ENCODE peak calls at places on chromosomes 12 and 14, in ten cellular contexts. Q is sigmoid colon, B is lung, Y is tibial nerve, I is stomach, R is breast epithelium, F is IMR-90, G is NT2/D1, M is aorta, Z is ovary. H is an unnamed sample. For H3K4me1 and H3K36me3, the result is how much of the 10 kb centered on the place peaks cover.

GRCh38 chr12:27101290-27101689 is 18.9 kb upstream of the C12orf71 start:
- DNase-seq in Z (no peak), G (no peak), M (no peak), F (peak), B (no peak), I (no peak), Y (no peak), Q (no peak), R (no peak), H (no peak)

GRCh38 chr14:67622675-67623074 is 3.0 kb downstream of the ARG2 start:
- DNase-seq in B (no peak), F (peak), M (peak), R (no peak), G (no peak), Q (peak), Y (no peak), I (no peak), Z (no peak), H (no peak)

GRCh38 chr12:43147893-43148292 is 404.1 kb downstream of the ADAMTS20 start:
- DNase-seq in Z (no peak), Y (no peak), Q (no peak), I (no peak), B (no peak), R (no peak), F (peak), G (no peak), M (no peak), H (no peak)

GRCh38 chr14:68882235-68882634 is 89.4 kb upstream of the ZFP36L1 start:
- DNase-seq in M (no peak), Q (no peak), Z (no peak), F (no peak), Y (no peak), G (no peak), I (no peak), R (no peak), B (no peak), H (no peak)

GRCh38 chr12:32457251-32458025 is 58.1 kb downstream of the FGD4 start:
- DNase-seq in Z (no peak), I (no peak), Q (no peak), B (no peak), G (no peak), M (no peak), F (peak), Y (no peak), R (no peak), H (no peak)

GRCh38 chr14:106821119-106821518 is 1294.7 kb downstream of the TMEM121 start:
- DNase-seq in Y (no peak), Z (no peak), B (no peak), G (no peak), M (no peak), Q (no peak), R (no peak), I (no peak), F (no peak), H (no peak)

GRCh38 chr14:60651936-60652673 is 2.8 kb upstream of the SIX1 start:
- DNase-seq in R (no peak), F (peak), G (no peak), B (no peak), Q (no peak), M (no peak), I (no peak), Z (no peak), Y (no peak), H (no peak)

GRCh38 chr14:100278702-100279101 is 27.5 kb downstream of the SLC25A29 start:
- DNase-seq in G (no peak), Y (no peak), Q (no peak), Z (no peak), I (no peak), B (peak), R (no peak), F (peak), M (no peak), H (no peak)

GRCh38 chr14:48616941-48617340 is 941.5 kb upstream of the MDGA2 start:
- DNase-seq in R (no peak), I (no peak), M (no peak), G (no peak), B (no peak), Y (no peak), Z (no peak), F (no peak), Q (no peak), H (no peak)

GRCh38 chr12:5201554-5202243 is 158.0 kb downstream of the KCNA5 start:
- DNase-seq in G (peak), M (no peak), I (no peak), Z (no peak), F (peak), Y (no peak), B (no peak), R (no peak), Q (no peak), H (no peak)

GRCh38 chr14:99573436-99574098 is 30.4 kb downstream of the CCDC85C start:
- DNase-seq in Q (no peak), G (no peak), Z (no peak), R (no peak), M (no peak), B (no peak), F (no peak), I (no peak), Y (no peak), H (no peak)

GRCh38 chr12:6211421-6211869 is 11.2 kb downstream of the CD9 start:
- DNase-seq in Y (no peak), M (peak), Z (no peak), I (no peak), F (peak), R (no peak), Q (peak), G (no peak), B (no peak), H (no peak)

GRCh38 chr14:73782623-73783022 is 68.4 kb upstream of the PNMA1 start:
- DNase-seq in I (no peak), Q (no peak), Z (no peak), F (no peak), B (no peak), R (no peak), M (no peak), G (no peak), Y (no peak), H (no peak)

GRCh38 chr14:103091041-103091882 is 3.3 kb upstream of the EXOC3L4 start:
- DNase-seq in Z (peak), B (peak), R (no peak), I (peak), Y (no peak), Q (no peak), M (no peak), G (no peak), F (peak), H (no peak)

GRCh38 chr14:85058170-85058569 is 471.8 kb upstream of the FLRT2 start:
- DNase-seq in Z (no peak), F (peak), I (no peak), G (no peak), R (no peak), Q (no peak), B (no peak), M (no peak), Y (no peak), H (no peak)

GRCh38 chr14:56580317-56580711 is 716 bp downstream of the TMEM260 start:
- DNase-seq in B (no peak), Y (no peak), I (no peak), R (no peak), G (no peak), Z (no peak), Q (no peak), M (no peak), F (no peak), H (no peak)

GRCh38 chr14:90518941-90519256 is 122.1 kb downstream of the CALM1 start:
- DNase-seq in R (no peak), Q (no peak), I (peak), M (no peak), B (no peak), Y (no peak), F (peak), Z (no peak), G (no peak), H (no peak)

GRCh38 chr12:23556661-23557060 is 392.8 kb downstream of the SOX5 start:
- DNase-seq in Y (no peak), G (no peak), Q (no peak), I (no peak), B (no peak), F (no peak), Z (no peak), R (no peak), M (no peak), H (no peak)

GRCh38 chr12:124458992-124459851 is 108.2 kb downstream of the NCOR2 start:
- DNase-seq in M (peak), G (no peak), Q (no peak), Z (peak), B (no peak), I (no peak), Y (no peak), R (no peak), F (no peak), H (no peak)
- H3K4me1 ChIP-seq in M (under half), G (under half), Q (half or more), Z (under half), B (under half), I (half or more), Y (half or more), R (under half), F (under half), H (half or more)

GRCh38 chr12:46801293-46801692 is 24.5 kb downstream of the SLC38A4 start:
- DNase-seq in R (no peak), M (no peak), Q (no peak), F (no peak), I (no peak), Z (no peak), G (no peak), Y (no peak), B (no peak), H (no peak)
- H3K36me3 ChIP-seq in R (under half), M (under half), Q (under half), F (under half), I (under half), Z (under half), G (under half), Y (under half), B (under half), H (under half)

GRCh38 chr12:56718167-56718566 is 6.9 kb downstream of the NACA start:
- DNase-seq in F (no peak), Y (no peak), G (no peak), Q (no peak), M (no peak), I (no peak), B (no peak), Z (no peak), R (no peak), H (no peak)

GRCh38 chr12:56716933-56717880 is 7.9 kb downstream of the NACA start:
- DNase-seq in I (no peak), Z (no peak), R (no peak), Q (no peak), B (no peak), G (no peak), Y (no peak), F (no peak), M (no peak), H (no peak)

GRCh38 chr12:56719056-56719455 is 6.0 kb downstream of the NACA start:
- DNase-seq in Y (no peak), F (no peak), G (no peak), R (no peak), Z (no peak), I (no peak), B (no peak), M (no peak), Q (no peak), H (no peak)

GRCh38 chr12:56716458-56716857 is 8.6 kb downstream of the NACA start:
- DNase-seq in B (no peak), Q (no peak), I (no peak), M (no peak), Z (no peak), F (no peak), G (no peak), Y (no peak), R (no peak), H (no peak)

GRCh38 chr12:56718636-56719035 is 6.5 kb downstream of the NACA start:
- DNase-seq in G (no peak), Q (no peak), Y (no peak), I (no peak), F (no peak), R (no peak), B (no peak), M (no peak), Z (no peak), H (no peak)
- H3K4me1 ChIP-seq in G (under half), Q (half or more), Y (half or more), I (half or more), F (under half), R (under half), B (under half), M (under half), Z (under half), H (half or more)

GRCh38 chr12:48776956-48777355 is 11.9 kb downstream of the ADCY6 start:
- DNase-seq in R (no peak), Q (no peak), Y (no peak), I (no peak), Z (no peak), B (no peak), F (no peak), G (no peak), M (no peak), H (no peak)
- H3K36me3 ChIP-seq in R (under half), Q (under half), Y (under half), I (half or more), Z (under half), B (under half), F (half or more), G (half or more), M (under half), H (under half)

GRCh38 chr12:81329088-81329487 is 251.2 kb downstream of the ACSS3 start:
- DNase-seq in F (peak), Z (no peak), M (no peak), B (no peak), Q (no peak), I (no peak), R (no peak), Y (no peak), G (peak), H (no peak)

GRCh38 chr12:81330480-81330879 is 252.6 kb downstream of the ACSS3 start:
- DNase-seq in Z (no peak), I (no peak), R (no peak), G (no peak), B (no peak), F (no peak), Q (no peak), Y (no peak), M (no peak), H (no peak)

GRCh38 chr12:81332054-81332453 is 254.2 kb downstream of the ACSS3 start:
- DNase-seq in G (no peak), Q (no peak), Z (no peak), F (no peak), Y (no peak), I (no peak), R (no peak), M (no peak), B (no peak), H (no peak)

GRCh38 chr12:81337891-81338290 is 260.0 kb downstream of the ACSS3 start:
- DNase-seq in I (no peak), Y (no peak), Z (no peak), B (no peak), F (no peak), G (no peak), Q (no peak), M (no peak), R (no peak), H (no peak)

DNA sequence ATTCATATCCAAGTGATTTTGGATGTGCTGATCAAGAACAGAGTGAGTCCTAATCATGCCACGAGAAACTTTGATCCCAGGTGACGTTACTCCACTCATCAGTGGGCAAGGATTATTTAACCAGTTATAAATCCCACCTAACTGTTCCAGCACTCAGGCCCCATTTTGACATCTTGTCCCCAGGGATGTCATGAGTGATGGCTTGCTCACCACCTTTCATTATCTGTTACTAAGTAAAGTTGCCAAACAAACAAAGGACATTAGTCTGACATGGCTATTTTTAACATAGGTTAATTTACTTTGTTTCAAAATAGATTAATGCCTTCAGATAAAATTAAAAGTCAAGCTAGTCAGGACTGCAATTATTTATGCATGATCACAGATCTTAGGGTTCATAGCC is 255.9 kb downstream of the ACSS3 start:
- DNase-seq in B (no peak), I (no peak), G (no peak), F (no peak), Q (no peak), Y (no peak), M (no peak), R (no peak), Z (no peak), H (no peak)
- H3K4me1 ChIP-seq in B (under half), I (under half), G (under half), F (under half), Q (under half), Y (under half), M (under half), R (under half), Z (under half), H (under half)

GRCh38 chr12:57632898-57633825 is at the start of gene B4GALNT1:
- DNase-seq in M (no peak), Z (peak), B (peak), G (peak), Y (no peak), I (peak), R (peak), F (peak), Q (peak), H (no peak)

GRCh38 chr12:57629897-57630471 is 3.0 kb downstream of the B4GALNT1 start:
- DNase-seq in M (no peak), F (no peak), Y (no peak), Z (no peak), I (no peak), Q (peak), B (no peak), G (no peak), R (peak), H (no peak)

GRCh38 chr12:57630891-57631433 is 2.0 kb downstream of the B4GALNT1 start:
- DNase-seq in B (no peak), M (no peak), I (no peak), Z (no peak), F (no peak), G (no peak), Q (peak), R (peak), Y (no peak), H (no peak)

GRCh38 chr12:57632369-57632897 is 568 bp downstream of the B4GALNT1 start:
- DNase-seq in Y (no peak), F (no peak), I (no peak), M (peak), Q (peak), G (no peak), R (peak), B (no peak), Z (peak), H (no peak)

DNA sequence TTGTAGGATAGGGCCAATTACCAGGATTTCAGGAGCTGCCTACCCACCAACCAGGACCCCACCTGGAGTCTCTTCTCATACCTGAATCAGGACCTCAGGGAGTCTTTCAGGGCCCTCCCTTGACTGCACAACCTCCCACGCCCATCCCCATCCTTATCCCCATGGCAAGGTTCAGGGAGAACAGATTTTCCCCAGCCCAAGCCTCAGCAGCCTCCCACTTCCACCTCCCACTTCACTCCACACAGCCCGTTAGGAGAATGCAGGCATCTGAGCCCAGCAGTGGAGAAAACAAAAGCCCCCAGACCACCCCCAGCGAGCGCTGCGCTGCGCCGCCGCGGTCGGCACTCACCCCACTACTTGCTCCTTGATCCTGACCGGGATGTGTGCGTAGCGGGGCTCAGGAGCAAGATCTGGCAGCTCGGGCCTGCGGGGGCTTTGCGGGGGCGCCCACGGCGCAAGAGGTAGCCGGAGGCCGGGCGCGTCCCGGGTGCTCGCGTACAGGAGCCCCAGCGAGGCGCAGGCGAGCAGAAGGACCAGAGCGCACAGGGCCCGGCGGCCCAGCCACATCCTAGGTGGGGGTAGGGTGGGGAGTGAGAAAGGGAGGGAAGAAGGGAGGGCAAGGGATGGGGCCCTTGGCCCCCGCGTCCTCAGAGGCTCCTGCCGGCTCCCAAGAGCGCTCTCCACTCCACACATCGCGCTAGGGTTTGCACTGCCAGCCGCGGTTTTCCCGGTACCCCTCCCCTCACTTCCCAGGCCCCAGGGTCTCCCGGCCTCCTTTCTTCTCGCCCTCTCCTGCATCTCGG is 1.2 kb downstream of the B4GALNT1 start:
- DNase-seq in R (peak), B (no peak), I (no peak), G (no peak), Y (no peak), F (no peak), Q (peak), M (no peak), Z (no peak), H (no peak)
- H3K36me3 ChIP-seq in R (under half), B (under half), I (under half), G (under half), Y (under half), F (under half), Q (under half), M (under half), Z (under half), H (under half)

H was measured in esophagus squamous epithelium.